ENCODE peak calls at places on chromosomes 11 and 22, in five cellular contexts. One of them, this sample, is unnamed.

GRCh38 chr11:2186669-2187266 is 15.2 kb upstream of the TH start:
- DNase-seq in SK-N-SH: peak
- DNase-seq in nephron progenitor cell: peak
- DNase-seq in ELR: peak
- DNase-seq in Calu3: peak
- DNase-seq in this sample: peak

GRCh38 chr11:116563028-116563712 is 209.6 kb downstream of the BUD13 start:
- DNase-seq in ELR: peak
- DNase-seq in SK-N-SH: no peak
- DNase-seq in Calu3: peak
- DNase-seq in nephron progenitor cell: peak
- DNase-seq in this sample: no peak

GRCh38 chr11:111923351-111923788 is 4.7 kb downstream of the C11orf52 start:
- DNase-seq in nephron progenitor cell: no peak
- DNase-seq in Calu3: no peak
- DNase-seq in ELR: peak
- DNase-seq in SK-N-SH: no peak
- DNase-seq in this sample: no peak

GRCh38 chr22:50298266-50298637 is 9.2 kb downstream of the PLXNB2 start:
- DNase-seq in SK-N-SH: no peak
- DNase-seq in Calu3: no peak
- DNase-seq in ELR: no peak
- DNase-seq in nephron progenitor cell: no peak
- DNase-seq in this sample: no peak

GRCh38 chr11:7844521-7844920 is 47.8 kb upstream of the OR5P2 start:
- DNase-seq in SK-N-SH: no peak
- DNase-seq in nephron progenitor cell: no peak
- DNase-seq in ELR: no peak
- DNase-seq in Calu3: no peak
- DNase-seq in this sample: no peak

GRCh38 chr11:21190181-21190580 is 520.8 kb downstream of the NELL1 start:
- DNase-seq in SK-N-SH: no peak
- DNase-seq in Calu3: no peak
- DNase-seq in ELR: no peak
- DNase-seq in nephron progenitor cell: no peak
- DNase-seq in this sample: no peak

GRCh38 chr11:27319065-27319464 is 44.0 kb downstream of the CCDC34 start:
- DNase-seq in Calu3: peak
- DNase-seq in SK-N-SH: no peak
- DNase-seq in nephron progenitor cell: no peak
- DNase-seq in ELR: peak
- DNase-seq in this sample: no peak

GRCh38 chr22:30202531-30203006 is 44.0 kb downstream of the LIF start:
- DNase-seq in Calu3: peak
- DNase-seq in SK-N-SH: no peak
- DNase-seq in ELR: no peak
- DNase-seq in nephron progenitor cell: no peak
- DNase-seq in this sample: no peak

GRCh38 chr11:32173435-32173834 is 82.6 kb downstream of the RCN1 start:
- DNase-seq in ELR: peak
- DNase-seq in nephron progenitor cell: peak
- DNase-seq in SK-N-SH: peak
- DNase-seq in Calu3: peak
- DNase-seq in this sample: peak

GRCh38 chr11:35083181-35084061 is 55.5 kb upstream of the CD44 start:
- DNase-seq in Calu3: no peak
- DNase-seq in SK-N-SH: no peak
- DNase-seq in ELR: peak
- DNase-seq in nephron progenitor cell: no peak
- DNase-seq in this sample: no peak

This sample was measured in neural crest cell.